ENCODE peak calls at places on chromosomes 3 and 15, in six cellular contexts. N, X, T, Z, P and D are unnamed samples.

GRCh38 chr3:41431386-41431785 is 232.1 kb downstream of the CTNNB1 start:
- DNase-seq in N (no peak), X (no peak), T (no peak), Z (no peak), P (no peak), D (no peak)

GRCh38 chr15:40844543-40844981 is 714 bp downstream of the SPINT1 start:
- DNase-seq in N (peak; percentile 29), X (peak; percentile 6), T (no peak), Z (no peak), P (no peak), D (peak; percentile 77)

GRCh38 chr15:39623550-39623931 is 42.7 kb downstream of the THBS1 start:
- DNase-seq in N (peak; percentile 87), X (no peak), T (no peak), Z (no peak), P (no peak), D (no peak)

GRCh38 chr15:70522323-70522966 is 240.9 kb downstream of the UACA start:
- DNase-seq in N (no peak), X (no peak), T (no peak), Z (no peak), P (no peak), D (no peak)

GRCh38 chr15:58330836-58331561 is 100.8 kb upstream of the LIPC start:
- DNase-seq in N (no peak), X (no peak), T (no peak), Z (no peak), P (no peak), D (peak; percentile 57)

GRCh38 chr3:39961404-39961693 is 151.9 kb downstream of the MYRIP start:
- DNase-seq in N (no peak), X (no peak), T (no peak), Z (no peak), P (no peak), D (no peak)

GRCh38 chr15:73749533-73749932 is 3.6 kb downstream of the INSYN1 start:
- DNase-seq in N (no peak), X (no peak), T (no peak), Z (no peak), P (no peak), D (no peak)

GRCh38 chr3:124599779-124600693 is 130.2 kb upstream of the UMPS start:
- DNase-seq in N (no peak), X (no peak), T (no peak), Z (no peak), P (no peak), D (no peak)

GRCh38 chr3:155995525-155996370 is 124.6 kb upstream of the KCNAB1 start:
- DNase-seq in N (peak; percentile 1), X (peak; percentile 13), T (no peak), Z (no peak), P (no peak), D (peak; percentile 58)

GRCh38 chr3:52443791-52444687 is 864 bp downstream of the SEMA3G start:
- DNase-seq in N (no peak), X (no peak), T (no peak), Z (no peak), P (no peak), D (peak; percentile 34)

GRCh38 chr3:105373383-105373782 is 6.7 kb downstream of the ALCAM start:
- DNase-seq in N (no peak), X (no peak), T (no peak), Z (no peak), P (no peak), D (no peak)

GRCh38 chr3:129555176-129555575 is 12.2 kb downstream of the H1-8 start:
- DNase-seq in N (no peak), X (no peak), T (no peak), Z (no peak), P (no peak), D (no peak)

GRCh38 chr3:107189158-107189791 is 188.0 kb upstream of the CCDC54 start:
- DNase-seq in N (no peak), X (no peak), T (no peak), Z (no peak), P (no peak), D (no peak)

GRCh38 chr15:74133071-74133702 is 2.8 kb downstream of the ISLR2 start:
- DNase-seq in N (no peak), X (no peak), T (no peak), Z (no peak), P (no peak), D (no peak)

GRCh38 chr3:1830851-1831250 is 267.8 kb upstream of the CNTN4 start:
- DNase-seq in N (no peak), X (no peak), T (no peak), Z (no peak), P (no peak), D (no peak)

GRCh38 chr15:67840747-67841634 is 1.1 kb upstream of the RNU6-1 start:
- DNase-seq in N (no peak), X (peak; percentile 22), T (peak; percentile 46), Z (no peak), P (no peak), D (peak; percentile 47)

GRCh38 chr3:106820726-106821362 is 556.4 kb upstream of the CCDC54 start:
- DNase-seq in N (no peak), X (no peak), T (no peak), Z (no peak), P (no peak), D (no peak)

GRCh38 chr3:14503033-14503705 is 37.0 kb downstream of the GRIP2 start:
- DNase-seq in N (no peak), X (no peak), T (no peak), Z (no peak), P (no peak), D (no peak)

GRCh38 chr3:195906865-195907729 is 1.3 kb downstream of the TNK2 start:
- DNase-seq in N (peak; percentile 89), X (peak; percentile 37), T (no peak), Z (no peak), P (peak; percentile 43), D (peak; percentile 78)

GRCh38 chr15:57153140-57153539 is 223.2 kb upstream of the CGNL1 start:
- DNase-seq in N (no peak), X (no peak), T (no peak), Z (no peak), P (no peak), D (peak; percentile 27)

GRCh38 chr3:127650236-127650635 is 21.3 kb downstream of the PODXL2 start:
- DNase-seq in N (no peak), X (no peak), T (no peak), Z (no peak), P (no peak), D (no peak)

GRCh38 chr3:132726341-132726823 is 4.2 kb upstream of the NPHP3 start:
- DNase-seq in N (peak; percentile 52), X (peak; percentile 57), T (no peak), Z (no peak), P (no peak), D (peak; percentile 64)